ENCODE peak calls at places on chromosomes 4 and X, in six cellular contexts. J is A549, F is GM12878, Z is K562, G is HepG2, O is IMR-90. S is an unnamed sample.

GRCh38 chr4:41935652-41936021 is 408 bp downstream of the TMEM33 start:
- DNase-seq in Z (peak; percentile 59), O (peak; percentile 10), G (peak; percentile 63), J (peak; percentile 16), F (no peak), S (peak; percentile 25)

GRCh38 chr4:120835342-120835741 is 87.2 kb downstream of the PRDM5 start:
- DNase-seq in Z (no peak), G (no peak), F (no peak), O (no peak), J (no peak), S (no peak)

GRCh38 chr4:123349401-123350190 is 47.0 kb upstream of the SPRY1 start:
- DNase-seq in J (no peak), Z (peak; percentile 94), O (no peak), G (peak; percentile 86), F (no peak), S (no peak)

GRCh38 chr4:179465131-179465797 is 2023.0 kb upstream of the AGA start:
- DNase-seq in O (peak; percentile 34), F (no peak), J (peak; percentile 22), G (no peak), Z (peak; percentile 4), S (no peak)

GRCh38 chr4:10082047-10082446 is 34.6 kb downstream of the WDR1 start:
- DNase-seq in J (no peak), F (no peak), Z (no peak), G (no peak), O (no peak), S (no peak)

GRCh38 chr4:89539374-89539773 is 231.8 kb upstream of the GPRIN3 start:
- DNase-seq in G (no peak), Z (no peak), J (peak; percentile 73), O (peak; percentile 93), F (no peak), S (no peak)

GRCh38 chr4:25031077-25031606 is 396 bp upstream of the LGI2 start:
- DNase-seq in J (no peak), Z (no peak), F (no peak), O (no peak), G (no peak), S (peak; percentile 17)

GRCh38 chr4:24266951-24267577 is 317.3 kb downstream of the DHX15 start:
- DNase-seq in G (no peak), O (peak; percentile 48), F (no peak), Z (no peak), J (no peak), S (no peak)

GRCh38 chr4:17027495-17027894 is 129.1 kb upstream of the LDB2 start:
- DNase-seq in G (no peak), F (no peak), Z (no peak), O (peak; percentile 99), J (peak; percentile 26), S (no peak)

GRCh38 chrX:8034058-8034457 is 106.8 kb upstream of the PNPLA4 start:
- DNase-seq in O (no peak), Z (no peak), G (no peak), J (no peak), F (no peak), S (no peak)

GRCh38 chrX:35076061-35076460 is 133.5 kb downstream of the FAM47B start:
- DNase-seq in O (no peak), G (no peak), Z (no peak), J (peak; percentile 9), F (no peak), S (no peak)

GRCh38 chrX:150365051-150365952 is 2.2 kb downstream of the MAMLD1 start:
- DNase-seq in G (no peak), J (peak; percentile 80), Z (peak; percentile 34), F (no peak), O (peak; percentile 50), S (peak; percentile 74)
- TF ChIP-seq BHLHE40 in G (no peak), J (no peak), Z (no peak), F (no peak), O (no peak), S (no peak)

GRCh38 chr4:79046191-79046590 is 107.0 kb upstream of the PAQR3 start:
- DNase-seq in F (no peak), Z (no peak), J (no peak), O (no peak), G (no peak), S (no peak)

GRCh38 chr4:79044260-79044659 is 105.0 kb upstream of the PAQR3 start:
- DNase-seq in Z (peak; percentile 9), G (no peak), F (no peak), O (no peak), J (no peak), S (no peak)

GRCh38 chr4:79042079-79042674 is 102.9 kb upstream of the PAQR3 start:
- DNase-seq in G (peak; percentile 3), J (peak; percentile 12), Z (peak; percentile 69), O (peak; percentile 22), F (no peak), S (peak; percentile 24)
- TF ChIP-seq BHLHE40 in G (no peak), J (no peak), Z (no peak), O (no peak), F (no peak), S (no peak)

DNA sequence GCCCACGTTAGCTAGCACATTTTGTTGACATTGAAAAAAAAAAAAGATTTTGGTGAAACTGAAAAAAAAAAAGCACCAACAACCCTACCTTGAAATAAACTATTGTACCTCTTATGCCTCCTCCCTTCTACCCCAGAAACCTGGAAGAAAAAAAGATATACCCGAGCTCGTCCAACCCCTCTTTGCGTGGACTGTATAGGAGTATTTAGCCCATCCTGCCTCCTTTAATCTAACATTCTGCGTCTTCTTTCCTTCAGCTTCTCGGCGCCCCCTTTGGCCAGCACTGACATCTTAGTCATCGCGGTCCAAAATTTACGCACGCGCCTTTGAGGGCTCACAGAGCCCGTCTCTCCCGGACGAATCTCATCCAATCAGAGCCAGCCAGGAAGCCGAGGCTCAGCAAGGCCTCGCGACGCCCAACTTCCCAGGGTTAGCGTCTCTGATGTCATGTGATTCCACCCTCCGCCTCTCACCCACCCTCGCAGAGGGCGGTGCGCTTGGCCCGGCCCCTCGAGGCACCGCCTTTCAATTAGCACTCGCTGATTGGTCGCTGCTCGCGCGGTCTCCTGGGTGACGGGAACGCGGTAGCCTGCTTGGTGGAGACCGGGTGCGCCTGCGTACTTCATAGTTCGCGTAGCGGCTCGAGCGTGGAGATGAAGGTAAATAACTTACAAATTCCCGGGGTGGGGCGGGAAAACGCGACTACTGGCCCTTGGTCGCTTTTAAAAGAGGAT is at the start of gene WDR19:
- DNase-seq in O (peak; percentile 99), F (peak; percentile 98), J (peak; percentile 98), Z (peak; percentile 99), G (peak; percentile 99), S (peak; percentile 91)
- TF ChIP-seq BHLHE40 in O (no peak), F (no peak), J (no peak), Z (peak; percentile 52), G (no peak), S (no peak)

GRCh38 chrX:18426004-18426320 is 554 bp downstream of the CDKL5 start:
- DNase-seq in F (no peak), O (no peak), G (no peak), Z (no peak), J (no peak), S (peak; percentile 12)

GRCh38 chrX:18424482-18425198 is 768 bp upstream of the CDKL5 start:
- DNase-seq in F (no peak), Z (peak; percentile 5), O (peak; percentile 70), G (no peak), J (peak; percentile 70), S (peak; percentile 34)

GRCh38 chrX:18422886-18423285 is 2.5 kb upstream of the CDKL5 start:
- DNase-seq in Z (no peak), G (no peak), J (no peak), O (peak; percentile 24), F (no peak), S (no peak)

GRCh38 chrX:18428006-18428405 is 2.6 kb downstream of the CDKL5 start:
- DNase-seq in G (peak; percentile 59), J (no peak), Z (no peak), O (no peak), F (no peak), S (no peak)

DNA sequence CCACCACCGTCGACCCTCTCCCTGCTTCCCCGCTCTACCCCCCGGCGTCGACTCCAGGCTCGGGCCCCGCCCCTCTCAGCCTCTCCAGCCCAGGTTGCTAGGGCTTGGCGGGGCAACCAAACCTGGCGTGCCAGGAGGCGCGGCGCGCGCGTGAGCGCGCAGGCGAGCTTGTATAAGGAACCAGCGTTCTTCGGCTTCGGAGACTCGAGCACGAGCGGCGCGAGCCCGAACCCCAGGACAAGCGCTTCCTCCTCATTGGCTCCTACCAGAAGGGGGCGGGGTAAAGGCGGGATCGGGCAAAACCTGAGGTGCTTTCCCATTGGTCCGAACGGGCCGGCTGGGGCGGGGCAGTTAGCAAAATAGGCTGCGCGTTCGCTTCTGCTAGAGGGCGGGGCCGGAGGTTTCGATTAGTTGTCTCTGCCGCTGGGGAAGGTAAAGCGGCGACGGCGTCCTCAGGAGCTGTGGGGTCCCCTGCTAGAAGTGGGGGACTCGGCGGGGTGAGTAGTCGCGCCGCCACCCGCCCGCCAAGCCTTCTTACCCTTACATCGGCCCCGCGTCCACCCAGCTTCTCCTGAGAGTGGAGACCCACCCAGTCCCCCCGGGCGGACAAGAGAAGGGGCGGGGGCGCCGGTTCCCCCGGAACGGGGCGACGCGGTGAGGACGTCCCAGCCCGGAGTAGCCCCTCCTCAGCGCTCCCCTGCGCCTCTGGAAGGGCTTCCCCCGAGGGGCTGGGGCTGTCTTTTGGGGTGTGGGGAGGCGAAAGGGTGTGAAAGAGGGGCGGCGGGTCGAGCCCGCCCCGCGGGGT is at the start of gene CDKL5:
- DNase-seq in Z (peak; percentile 95), J (peak; percentile 98), F (peak; percentile 75), G (peak; percentile 92), O (peak; percentile 96), S (peak; percentile 89)
- TF ChIP-seq BHLHE40 in Z (peak; percentile 37), J (no peak), F (peak; percentile 12), G (no peak), O (no peak), S (no peak)

GRCh38 chr4:70531981-70532380 is 13.6 kb downstream of the AMTN start:
- DNase-seq in O (no peak), J (peak; percentile 4), F (no peak), G (peak; percentile 3), Z (peak; percentile 3), S (peak; percentile 16)
- TF ChIP-seq BHLHE40 in O (no peak), J (no peak), F (no peak), G (no peak), Z (no peak), S (no peak)

DNA sequence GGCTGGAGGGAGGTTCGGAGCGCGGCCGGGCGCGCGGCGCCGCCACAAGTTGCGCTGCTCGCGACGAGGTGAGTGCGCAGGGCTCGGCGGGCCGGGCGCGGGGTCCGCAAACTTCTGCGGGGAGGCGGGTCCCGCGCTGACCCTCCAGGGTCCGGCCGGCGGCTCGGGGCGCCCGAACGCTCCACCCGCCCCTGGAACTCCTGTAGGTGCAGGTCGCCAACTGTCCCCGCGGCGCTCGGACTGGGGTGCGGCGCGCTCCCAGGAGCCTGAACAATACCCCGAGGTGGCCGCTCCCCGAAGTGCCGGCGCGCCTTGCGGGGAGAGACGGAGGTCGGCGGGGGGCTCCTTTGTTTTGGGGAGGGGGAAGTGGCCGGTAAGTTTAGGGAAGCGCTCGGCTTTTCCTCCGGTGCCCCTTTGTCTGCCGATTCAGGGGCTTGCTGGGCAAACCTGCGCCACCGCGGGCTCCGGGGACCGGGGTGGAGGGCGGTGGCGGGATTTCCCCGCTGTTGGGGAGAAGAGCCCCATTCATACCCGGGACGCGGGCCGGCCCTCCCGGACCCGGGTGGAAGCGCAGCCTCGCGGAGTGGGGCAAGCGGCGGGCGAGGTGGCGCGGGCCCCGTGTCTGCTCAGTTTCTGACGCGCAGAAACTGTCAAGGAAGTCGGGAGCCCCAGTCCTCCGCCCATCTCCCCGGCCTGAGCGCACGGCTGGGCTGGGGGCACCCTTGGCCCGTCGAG is 689 bp downstream of the TBL1X start:
- DNase-seq in J (no peak), G (no peak), O (no peak), F (no peak), Z (peak; percentile 32), S (peak; percentile 31)
- TF ChIP-seq BHLHE40 in J (no peak), G (no peak), O (no peak), F (no peak), Z (no peak), S (no peak)